ENCODE peak calls at places on chromosome 14, in five cellular contexts. J is WTC11, P is HepG2, W is H1, U is K562. S is an unnamed sample.

GRCh38 chr14:69879175-69880047 is at the start of gene SMOC1:
- DNase-seq in J (peak; percentile 87), P (peak; percentile 84), W (peak; percentile 31), U (peak; percentile 8), S (peak; percentile 93)

GRCh38 chr14:52071675-52072074 is 2.8 kb upstream of the NID2 start:
- DNase-seq in J (no peak), P (no peak), W (no peak), U (no peak), S (no peak)

GRCh38 chr14:76918176-76918750 is 92.1 kb downstream of the LRRC74A start:
- DNase-seq in J (no peak), P (no peak), W (no peak), U (peak; percentile 20), S (no peak)

GRCh38 chr14:74541225-74541624 is 47.7 kb downstream of the ISCA2 start:
- DNase-seq in J (no peak), P (no peak), W (no peak), U (no peak), S (no peak)

GRCh38 chr14:94598816-94599655 is 13.2 kb upstream of the SERPINA3 start:
- DNase-seq in J (no peak), P (peak; percentile 100), W (no peak), U (no peak), S (no peak)

GRCh38 chr14:71629765-71630502 is 302.3 kb upstream of the RGS6 start:
- DNase-seq in J (no peak), P (no peak), W (no peak), U (no peak), S (no peak)

GRCh38 chr14:85165091-85165490 is 364.9 kb upstream of the FLRT2 start:
- DNase-seq in J (no peak), P (no peak), W (no peak), U (no peak), S (no peak)

GRCh38 chr14:64502476-64503183 is 1.0 kb downstream of the ZBTB25 start:
- DNase-seq in J (no peak), P (no peak), W (no peak), U (no peak), S (no peak)

GRCh38 chr14:69612014-69612758 is 790 bp downstream of the SUSD6 start:
- DNase-seq in J (peak; percentile 35), P (no peak), W (no peak), U (no peak), S (peak; percentile 22)

GRCh38 chr14:81452766-81453165 is 52.6 kb upstream of the STON2 start:
- DNase-seq in J (no peak), P (no peak), W (no peak), U (no peak), S (no peak)

GRCh38 chr14:61643546-61643945 is 51.8 kb upstream of the HIF1A start:
- DNase-seq in J (no peak), P (no peak), W (no peak), U (no peak), S (no peak)

GRCh38 chr14:69979882-69980281 is 100.7 kb downstream of the SMOC1 start:
- DNase-seq in J (no peak), P (no peak), W (no peak), U (no peak), S (no peak)

GRCh38 chr14:103141117-103141796 is 18.0 kb downstream of the TNFAIP2 start:
- DNase-seq in J (peak; percentile 90), P (peak; percentile 54), W (peak; percentile 65), U (peak; percentile 69), S (peak; percentile 78)

GRCh38 chr14:70886421-70887206 is 20.6 kb upstream of the PCNX1 start:
- DNase-seq in J (no peak), P (no peak), W (no peak), U (no peak), S (no peak)

GRCh38 chr14:105483300-105484068 is 3.2 kb upstream of the CRIP1 start:
- DNase-seq in J (no peak), P (no peak), W (no peak), U (no peak), S (no peak)

GRCh38 chr14:78425332-78425731 is 255.2 kb downstream of the NRXN3 start:
- DNase-seq in J (peak; percentile 12), P (no peak), W (no peak), U (no peak), S (no peak)
- TF ChIP-seq SP1 in J (no peak), P (no peak), W (no peak), U (no peak), S (no peak)

DNA sequence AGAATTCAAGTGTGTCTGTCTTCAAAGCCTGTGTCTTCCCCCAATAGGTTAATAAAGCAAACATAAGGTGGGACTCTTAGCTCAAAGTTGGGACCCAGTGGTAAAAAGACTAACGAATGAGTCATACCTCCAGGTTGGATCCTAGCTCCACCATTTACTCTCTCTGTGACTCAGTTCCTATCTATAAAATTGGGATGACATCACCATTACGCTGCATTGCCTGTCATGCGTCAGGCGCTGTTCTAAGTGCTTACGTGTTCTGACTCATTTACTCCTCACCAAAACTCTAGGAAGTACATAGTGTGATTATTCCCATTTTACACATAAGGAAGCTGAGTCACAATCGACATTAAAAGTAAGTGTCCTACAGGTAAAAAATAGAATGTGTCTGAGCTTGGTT is 915.8 kb downstream of the VRK1 start:
- DNase-seq in J (no peak), P (no peak), W (no peak), U (no peak), S (no peak)
- TF ChIP-seq SP1 in J (no peak), P (no peak), W (no peak), U (no peak), S (no peak)

GRCh38 chr14:37592288-37593274 is 2.5 kb downstream of the FOXA1 start:
- DNase-seq in J (peak; percentile 25), P (no peak), W (no peak), U (no peak), S (no peak)

GRCh38 chr14:37594916-37595808 is at the start of the genes FOXA1 and TTC6:
- DNase-seq in J (peak; percentile 64), P (peak; percentile 96), W (no peak), U (peak; percentile 65), S (peak; percentile 45)

GRCh38 chr14:37593496-37594237 is 1.4 kb downstream of the FOXA1 start:
- DNase-seq in J (no peak), P (no peak), W (no peak), U (no peak), S (no peak)

GRCh38 chr14:37595809-37596595 is 573 bp downstream of the TTC6 start:
- DNase-seq in J (peak; percentile 65), P (peak; percentile 99), W (no peak), U (peak; percentile 80), S (peak; percentile 36)

DNA sequence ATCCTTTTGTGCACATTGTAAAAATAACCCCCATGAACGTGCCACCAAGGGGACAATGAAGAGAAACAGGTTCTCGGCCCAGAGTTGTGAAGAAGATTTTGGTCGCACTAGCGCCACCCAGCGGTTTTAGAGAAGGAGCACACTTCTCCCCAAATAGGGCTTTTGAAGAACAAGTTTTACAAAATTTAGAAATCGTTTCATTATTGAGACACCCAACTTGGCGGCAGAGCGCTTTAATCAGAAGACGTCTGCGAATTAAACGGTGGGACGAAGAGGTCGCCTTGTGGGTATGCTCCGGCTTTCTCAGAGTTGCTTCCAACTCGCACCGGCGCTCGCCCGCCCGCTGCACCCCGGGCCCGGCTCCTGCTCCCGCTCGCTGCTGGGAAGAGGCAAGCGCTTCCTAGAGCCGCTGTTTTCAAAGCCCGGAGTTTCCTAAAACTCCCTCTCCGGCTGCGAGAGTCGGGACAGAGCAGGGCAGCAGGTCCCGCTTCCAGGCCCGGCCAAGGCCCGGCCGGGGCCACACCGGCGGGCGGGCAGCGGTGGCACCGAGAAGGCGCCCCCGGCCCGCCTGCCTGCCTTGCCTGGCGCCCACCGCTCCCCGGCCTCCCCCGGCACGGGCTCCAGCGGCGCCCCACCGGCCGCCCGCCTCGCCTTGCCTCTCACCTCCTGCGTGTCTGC is 672 bp downstream of the FOXA1 start:
- DNase-seq in J (peak; percentile 77), P (peak; percentile 99), W (no peak), U (peak; percentile 52), S (peak; percentile 58)
- TF ChIP-seq SP1 in J (no peak), P (no peak), W (no peak), U (no peak), S (no peak)

GRCh38 chr14:89349196-89350008 is 67.6 kb downstream of the FOXN3 start:
- DNase-seq in J (peak; percentile 86), P (no peak), W (no peak), U (no peak), S (no peak)
- TF ChIP-seq SP1 in J (no peak), P (no peak), W (no peak), U (no peak), S (no peak)

S was measured in HEK293T.